ENCODE peak calls at places on chromosomes 2 and 18, in six cellular contexts. One of them, this sample, is unnamed.

GRCh38 chr2:177400337-177400923 is 7.9 kb downstream of the AGPS start:
- DNase-seq in fibroblast of the aortic adventitia: peak
- DNase-seq in SJSA1: no peak
- DNase-seq in spleen: no peak
- DNase-seq in HL-60: no peak
- DNase-seq in epithelial cell of esophagus: no peak
- DNase-seq in this sample: no peak

GRCh38 chr2:72098935-72099334 is 48.7 kb downstream of the CYP26B1 start:
- DNase-seq in fibroblast of the aortic adventitia: no peak
- DNase-seq in SJSA1: no peak
- DNase-seq in spleen: no peak
- DNase-seq in HL-60: no peak
- DNase-seq in epithelial cell of esophagus: no peak
- DNase-seq in this sample: no peak

GRCh38 chr2:16717477-16717876 is 51.8 kb upstream of the CYRIA start:
- DNase-seq in fibroblast of the aortic adventitia: no peak
- DNase-seq in SJSA1: no peak
- DNase-seq in spleen: no peak
- DNase-seq in HL-60: peak
- DNase-seq in epithelial cell of esophagus: peak
- DNase-seq in this sample: peak

GRCh38 chr2:144801766-144802165 is 281.8 kb upstream of the ZEB2 start:
- DNase-seq in fibroblast of the aortic adventitia: peak
- DNase-seq in SJSA1: peak
- DNase-seq in spleen: no peak
- DNase-seq in HL-60: no peak
- DNase-seq in epithelial cell of esophagus: peak
- DNase-seq in this sample: peak

GRCh38 chr2:17309741-17310339 is 208.4 kb downstream of the RAD51AP2 start:
- DNase-seq in fibroblast of the aortic adventitia: peak
- DNase-seq in SJSA1: peak
- DNase-seq in spleen: no peak
- DNase-seq in HL-60: peak
- DNase-seq in epithelial cell of esophagus: peak
- DNase-seq in this sample: peak

GRCh38 chr2:231955758-231956472 is 5.6 kb upstream of the DIS3L2 start:
- DNase-seq in fibroblast of the aortic adventitia: no peak
- DNase-seq in SJSA1: no peak
- DNase-seq in spleen: no peak
- DNase-seq in HL-60: no peak
- DNase-seq in epithelial cell of esophagus: peak
- DNase-seq in this sample: no peak

GRCh38 chr2:64737547-64737946 is 83.8 kb upstream of the SERTAD2 start:
- DNase-seq in fibroblast of the aortic adventitia: no peak
- DNase-seq in SJSA1: no peak
- DNase-seq in spleen: no peak
- DNase-seq in HL-60: no peak
- DNase-seq in epithelial cell of esophagus: no peak
- DNase-seq in this sample: no peak

GRCh38 chr2:227877359-227878309 is 6.2 kb downstream of the DAW1 start:
- DNase-seq in fibroblast of the aortic adventitia: peak
- DNase-seq in SJSA1: no peak
- DNase-seq in spleen: no peak
- DNase-seq in HL-60: no peak
- DNase-seq in epithelial cell of esophagus: no peak
- DNase-seq in this sample: no peak

GRCh38 chr18:63783394-63783793 is 8.2 kb downstream of the SERPINB7 start:
- DNase-seq in fibroblast of the aortic adventitia: no peak
- DNase-seq in SJSA1: no peak
- DNase-seq in spleen: no peak
- DNase-seq in HL-60: peak
- DNase-seq in epithelial cell of esophagus: peak
- DNase-seq in this sample: peak

GRCh38 chr2:241499146-241499965 is 9.0 kb downstream of the STK25 start:
- DNase-seq in fibroblast of the aortic adventitia: no peak
- DNase-seq in SJSA1: no peak
- DNase-seq in spleen: peak
- DNase-seq in HL-60: no peak
- DNase-seq in epithelial cell of esophagus: no peak
- DNase-seq in this sample: peak

GRCh38 chr2:232941912-232942595 is 71.0 kb downstream of the NGEF start:
- DNase-seq in fibroblast of the aortic adventitia: no peak
- DNase-seq in SJSA1: no peak
- DNase-seq in spleen: no peak
- DNase-seq in HL-60: no peak
- DNase-seq in epithelial cell of esophagus: peak
- DNase-seq in this sample: no peak

GRCh38 chr18:51235011-51235789 is 37.7 kb upstream of the MEX3C start:
- DNase-seq in fibroblast of the aortic adventitia: peak
- DNase-seq in SJSA1: peak
- DNase-seq in spleen: no peak
- DNase-seq in HL-60: no peak
- DNase-seq in epithelial cell of esophagus: peak
- DNase-seq in this sample: peak

GRCh38 chr18:28834889-28835288 is 658.0 kb upstream of the CDH2 start:
- DNase-seq in fibroblast of the aortic adventitia: peak
- DNase-seq in SJSA1: no peak
- DNase-seq in spleen: no peak
- DNase-seq in HL-60: no peak
- DNase-seq in epithelial cell of esophagus: peak
- DNase-seq in this sample: no peak

GRCh38 chr2:217660423-217660822 is 342.4 kb downstream of the TNS1 start:
- DNase-seq in fibroblast of the aortic adventitia: no peak
- DNase-seq in SJSA1: no peak
- DNase-seq in spleen: no peak
- DNase-seq in HL-60: no peak
- DNase-seq in epithelial cell of esophagus: no peak
- DNase-seq in this sample: no peak

GRCh38 chr2:118167026-118167425 is 78.8 kb downstream of the INSIG2 start:
- DNase-seq in fibroblast of the aortic adventitia: no peak
- DNase-seq in SJSA1: no peak
- DNase-seq in spleen: no peak
- DNase-seq in HL-60: no peak
- DNase-seq in epithelial cell of esophagus: no peak
- DNase-seq in this sample: no peak

GRCh38 chr2:175575346-175576258 is 394.1 kb upstream of the ATP5MC3 start:
- DNase-seq in fibroblast of the aortic adventitia: no peak
- DNase-seq in SJSA1: no peak
- DNase-seq in spleen: no peak
- DNase-seq in HL-60: peak
- DNase-seq in epithelial cell of esophagus: no peak
- DNase-seq in this sample: no peak

GRCh38 chr2:216492951-216493685 is 5.5 kb upstream of the RPL37A start:
- DNase-seq in fibroblast of the aortic adventitia: peak
- DNase-seq in SJSA1: peak
- DNase-seq in spleen: no peak
- DNase-seq in HL-60: no peak
- DNase-seq in epithelial cell of esophagus: peak
- DNase-seq in this sample: no peak

GRCh38 chr2:208556954-208557601 is 150.5 kb downstream of the PTH2R start:
- DNase-seq in fibroblast of the aortic adventitia: peak
- DNase-seq in SJSA1: no peak
- DNase-seq in spleen: no peak
- DNase-seq in HL-60: no peak
- DNase-seq in epithelial cell of esophagus: peak
- DNase-seq in this sample: no peak

GRCh38 chr2:205510345-205510744 is 172.0 kb upstream of the NRP2 start:
- DNase-seq in fibroblast of the aortic adventitia: no peak
- DNase-seq in SJSA1: no peak
- DNase-seq in spleen: no peak
- DNase-seq in HL-60: no peak
- DNase-seq in epithelial cell of esophagus: no peak
- DNase-seq in this sample: no peak

GRCh38 chr2:54531558-54531957 is 75.4 kb downstream of the SPTBN1 start:
- DNase-seq in fibroblast of the aortic adventitia: peak
- DNase-seq in SJSA1: peak
- DNase-seq in spleen: no peak
- DNase-seq in HL-60: no peak
- DNase-seq in epithelial cell of esophagus: peak
- DNase-seq in this sample: no peak

GRCh38 chr18:4854664-4855063 is 342.4 kb downstream of the AKAIN1 start:
- DNase-seq in fibroblast of the aortic adventitia: no peak
- DNase-seq in SJSA1: no peak
- DNase-seq in spleen: no peak
- DNase-seq in HL-60: no peak
- DNase-seq in epithelial cell of esophagus: no peak
- DNase-seq in this sample: peak

GRCh38 chr2:15630121-15630957 is 38.7 kb downstream of the DDX1 start:
- DNase-seq in fibroblast of the aortic adventitia: no peak
- DNase-seq in SJSA1: no peak
- DNase-seq in spleen: no peak
- DNase-seq in HL-60: no peak
- DNase-seq in epithelial cell of esophagus: no peak
- DNase-seq in this sample: no peak

GRCh38 chr2:235493775-235494715 is at the start of gene AGAP1:
- DNase-seq in fibroblast of the aortic adventitia: peak
- DNase-seq in SJSA1: peak
- DNase-seq in spleen: peak
- DNase-seq in HL-60: no peak
- DNase-seq in epithelial cell of esophagus: peak
- DNase-seq in this sample: peak

GRCh38 chr2:63698825-63699548 is 110.2 kb downstream of the MDH1 start:
- DNase-seq in fibroblast of the aortic adventitia: peak
- DNase-seq in SJSA1: peak
- DNase-seq in spleen: no peak
- DNase-seq in HL-60: peak
- DNase-seq in epithelial cell of esophagus: peak
- DNase-seq in this sample: peak

GRCh38 chr2:208189782-208190181 is at the start of gene C2orf80:
- DNase-seq in fibroblast of the aortic adventitia: no peak
- DNase-seq in SJSA1: no peak
- DNase-seq in spleen: no peak
- DNase-seq in HL-60: no peak
- DNase-seq in epithelial cell of esophagus: no peak
- DNase-seq in this sample: no peak

GRCh38 chr18:59238385-59238784 is 18.4 kb downstream of the GRP start:
- DNase-seq in fibroblast of the aortic adventitia: no peak
- DNase-seq in SJSA1: no peak
- DNase-seq in spleen: no peak
- DNase-seq in HL-60: no peak
- DNase-seq in epithelial cell of esophagus: no peak
- DNase-seq in this sample: no peak

GRCh38 chr2:29663266-29663665 is 258.1 kb downstream of the ALK start:
- DNase-seq in fibroblast of the aortic adventitia: peak
- DNase-seq in SJSA1: no peak
- DNase-seq in spleen: no peak
- DNase-seq in HL-60: no peak
- DNase-seq in epithelial cell of esophagus: peak
- DNase-seq in this sample: no peak

GRCh38 chr2:25897500-25897899 is 19.2 kb upstream of the ASXL2 start:
- DNase-seq in fibroblast of the aortic adventitia: no peak
- DNase-seq in SJSA1: no peak
- DNase-seq in spleen: no peak
- DNase-seq in HL-60: peak
- DNase-seq in epithelial cell of esophagus: no peak
- DNase-seq in this sample: no peak

GRCh38 chr18:70421471-70421870 is 132.6 kb downstream of the SOCS6 start:
- DNase-seq in fibroblast of the aortic adventitia: peak
- DNase-seq in SJSA1: no peak
- DNase-seq in spleen: no peak
- DNase-seq in HL-60: no peak
- DNase-seq in epithelial cell of esophagus: peak
- DNase-seq in this sample: no peak

GRCh38 chr2:128280901-128281321 is 37.8 kb downstream of the HS6ST1 start:
- DNase-seq in fibroblast of the aortic adventitia: peak
- DNase-seq in SJSA1: no peak
- DNase-seq in spleen: peak
- DNase-seq in HL-60: no peak
- DNase-seq in epithelial cell of esophagus: no peak
- DNase-seq in this sample: peak

GRCh38 chr2:178498137-178498536 is 17.9 kb downstream of the PLEKHA3 start:
- DNase-seq in fibroblast of the aortic adventitia: no peak
- DNase-seq in SJSA1: no peak
- DNase-seq in spleen: no peak
- DNase-seq in HL-60: no peak
- DNase-seq in epithelial cell of esophagus: no peak
- DNase-seq in this sample: no peak

GRCh38 chr18:77098554-77099174 is 33.9 kb downstream of the MBP start:
- DNase-seq in fibroblast of the aortic adventitia: peak
- DNase-seq in SJSA1: no peak
- DNase-seq in spleen: no peak
- DNase-seq in HL-60: peak
- DNase-seq in epithelial cell of esophagus: no peak
- DNase-seq in this sample: peak
- H3K4me3 ChIP-seq in fibroblast of the aortic adventitia: no peak
- H3K4me3 ChIP-seq in SJSA1: no peak
- H3K4me3 ChIP-seq in spleen: no peak
- H3K4me3 ChIP-seq in HL-60: no peak
- H3K4me3 ChIP-seq in epithelial cell of esophagus: no peak
- H3K4me3 ChIP-seq in this sample: no peak

GRCh38 chr2:96143231-96143847 is 1.9 kb downstream of the DUSP2 start:
- DNase-seq in fibroblast of the aortic adventitia: no peak
- DNase-seq in SJSA1: no peak
- DNase-seq in spleen: peak
- DNase-seq in HL-60: no peak
- DNase-seq in epithelial cell of esophagus: no peak
- DNase-seq in this sample: no peak

GRCh38 chr2:96144481-96145027 is 686 bp downstream of the DUSP2 start:
- DNase-seq in fibroblast of the aortic adventitia: no peak
- DNase-seq in SJSA1: no peak
- DNase-seq in spleen: peak
- DNase-seq in HL-60: no peak
- DNase-seq in epithelial cell of esophagus: no peak
- DNase-seq in this sample: peak

GRCh38 chr2:96142217-96143113 is 2.8 kb downstream of the DUSP2 start:
- DNase-seq in fibroblast of the aortic adventitia: no peak
- DNase-seq in SJSA1: no peak
- DNase-seq in spleen: peak
- DNase-seq in HL-60: no peak
- DNase-seq in epithelial cell of esophagus: no peak
- DNase-seq in this sample: peak

GRCh38 chr2:96145028-96145939 is at the start of gene DUSP2:
- DNase-seq in fibroblast of the aortic adventitia: peak
- DNase-seq in SJSA1: peak
- DNase-seq in spleen: peak
- DNase-seq in HL-60: peak
- DNase-seq in epithelial cell of esophagus: peak
- DNase-seq in this sample: peak

GRCh38 chr2:96143848-96144480 is 1.3 kb downstream of the DUSP2 start:
- DNase-seq in fibroblast of the aortic adventitia: no peak
- DNase-seq in SJSA1: no peak
- DNase-seq in spleen: peak
- DNase-seq in HL-60: peak
- DNase-seq in epithelial cell of esophagus: peak
- DNase-seq in this sample: peak
- H3K4me3 ChIP-seq in fibroblast of the aortic adventitia: no peak
- H3K4me3 ChIP-seq in SJSA1: no peak
- H3K4me3 ChIP-seq in spleen: peak
- H3K4me3 ChIP-seq in HL-60: peak
- H3K4me3 ChIP-seq in epithelial cell of esophagus: peak
- H3K4me3 ChIP-seq in this sample: no peak

GRCh38 chr18:48562075-48562474 is 23.2 kb downstream of the CTIF start:
- DNase-seq in fibroblast of the aortic adventitia: no peak
- DNase-seq in SJSA1: no peak
- DNase-seq in spleen: no peak
- DNase-seq in HL-60: no peak
- DNase-seq in epithelial cell of esophagus: no peak
- DNase-seq in this sample: no peak
- H3K4me3 ChIP-seq in fibroblast of the aortic adventitia: no peak
- H3K4me3 ChIP-seq in SJSA1: no peak
- H3K4me3 ChIP-seq in spleen: no peak
- H3K4me3 ChIP-seq in HL-60: no peak
- H3K4me3 ChIP-seq in epithelial cell of esophagus: no peak
- H3K4me3 ChIP-seq in this sample: no peak

GRCh38 chr2:113827426-113827825 is 62.5 kb upstream of the ACTR3 start:
- DNase-seq in fibroblast of the aortic adventitia: no peak
- DNase-seq in SJSA1: no peak
- DNase-seq in spleen: no peak
- DNase-seq in HL-60: no peak
- DNase-seq in epithelial cell of esophagus: peak
- DNase-seq in this sample: no peak
- H3K4me3 ChIP-seq in fibroblast of the aortic adventitia: no peak
- H3K4me3 ChIP-seq in SJSA1: no peak
- H3K4me3 ChIP-seq in spleen: no peak
- H3K4me3 ChIP-seq in HL-60: no peak
- H3K4me3 ChIP-seq in epithelial cell of esophagus: no peak
- H3K4me3 ChIP-seq in this sample: peak